ENCODE peak calls at places on chromosomes 7 and 10, in five cellular contexts. Q is uterus, C is cardiac septum, M is left ventricle myocardium superior, Y is NCI-H2081 treated with DMSO at 0.1 percent for 48 hours. G is an unnamed sample.

GRCh38 chr10:133169173-133169947 is 9.3 kb downstream of the KNDC1 start:
- DNase-seq in M (no peak), C (peak; percentile 62), Y (no peak), Q (no peak), G (no peak)

GRCh38 chr10:91051834-91052233 is 130.9 kb upstream of the ANKRD1 start:
- DNase-seq in M (peak; percentile 41), Q (peak; percentile 61), Y (peak; percentile 22), C (no peak), G (no peak)

GRCh38 chr10:106401161-106401560 is 763.3 kb downstream of the SORCS1 start:
- DNase-seq in C (no peak), M (no peak), Y (no peak), Q (no peak), G (no peak)

GRCh38 chr7:139387594-139387993 is 27.9 kb downstream of the LUC7L2 start:
- DNase-seq in Q (no peak), C (no peak), Y (no peak), M (no peak), G (no peak)

GRCh38 chr7:151131284-151131621 is 36.2 kb downstream of the GBX1 start:
- DNase-seq in Y (no peak), Q (no peak), C (no peak), M (peak; percentile 24), G (no peak)

GRCh38 chr10:784759-785538 is 95.5 kb upstream of the DIP2C start:
- DNase-seq in M (peak; percentile 66), C (no peak), Y (no peak), Q (peak; percentile 60), G (no peak)

GRCh38 chr7:156836443-156836842 is 56.5 kb downstream of the LMBR1 start:
- DNase-seq in C (no peak), M (no peak), Y (no peak), Q (no peak), G (no peak)

GRCh38 chr10:69492746-69493462 is 41.6 kb downstream of the TSPAN15 start:
- DNase-seq in Q (peak; percentile 16), Y (no peak), C (peak; percentile 64), M (peak; percentile 15), G (no peak)

GRCh38 chr10:31187182-31187581 is 131.8 kb upstream of the ZEB1 start:
- DNase-seq in Q (no peak), Y (no peak), M (no peak), C (no peak), G (no peak)

GRCh38 chr10:24463683-24464426 is 254.9 kb downstream of the KIAA1217 start:
- DNase-seq in Q (peak; percentile 46), C (no peak), Y (no peak), M (no peak), G (no peak)

GRCh38 chr7:87146740-87147386 is 5.4 kb upstream of the DMTF1 start:
- DNase-seq in M (peak; percentile 26), C (no peak), Q (no peak), Y (no peak), G (no peak)

GRCh38 chr10:451021-451471 is 238.4 kb downstream of the DIP2C start:
- DNase-seq in M (no peak), C (no peak), Y (no peak), Q (no peak), G (no peak)

GRCh38 chr7:46191776-46192175 is 270.7 kb upstream of the IGFBP3 start:
- DNase-seq in Q (no peak), C (no peak), Y (no peak), M (no peak), G (no peak)